ENCODE peak calls at places on chromosomes 3 and 15, in eight cellular contexts. One of them, this sample, is unnamed.

GRCh38 chr3:176798680-176799079 is 398.6 kb downstream of the TBL1XR1 start:
- DNase-seq in SK-N-SH: no peak
- DNase-seq in K562: no peak
- DNase-seq in hepatocyte: peak
- DNase-seq in MM.1S: no peak
- DNase-seq in fibroblast of lung: no peak
- DNase-seq in astrocyte: no peak
- DNase-seq in keratinocyte: no peak
- DNase-seq in this sample: no peak

GRCh38 chr3:35932995-35933394 is 293.7 kb downstream of the ARPP21 start:
- DNase-seq in hepatocyte: no peak
- DNase-seq in SK-N-SH: no peak
- DNase-seq in MM.1S: no peak
- DNase-seq in astrocyte: peak
- DNase-seq in keratinocyte: no peak
- DNase-seq in K562: no peak
- DNase-seq in fibroblast of lung: peak
- DNase-seq in this sample: peak

GRCh38 chr15:82936966-82937647 is 15.4 kb downstream of the HOMER2 start:
- DNase-seq in K562: no peak
- DNase-seq in SK-N-SH: no peak
- DNase-seq in fibroblast of lung: peak
- DNase-seq in hepatocyte: no peak
- DNase-seq in astrocyte: peak
- DNase-seq in keratinocyte: no peak
- DNase-seq in MM.1S: no peak
- DNase-seq in this sample: no peak

GRCh38 chr3:65884072-65884471 is 154.6 kb downstream of the MAGI1 start:
- DNase-seq in hepatocyte: no peak
- DNase-seq in fibroblast of lung: peak
- DNase-seq in keratinocyte: no peak
- DNase-seq in MM.1S: no peak
- DNase-seq in SK-N-SH: no peak
- DNase-seq in astrocyte: peak
- DNase-seq in K562: no peak
- DNase-seq in this sample: peak

GRCh38 chr3:46692566-46692983 is 904 bp downstream of the ALS2CL start:
- DNase-seq in SK-N-SH: no peak
- DNase-seq in keratinocyte: peak
- DNase-seq in fibroblast of lung: peak
- DNase-seq in hepatocyte: peak
- DNase-seq in MM.1S: no peak
- DNase-seq in K562: no peak
- DNase-seq in astrocyte: peak
- DNase-seq in this sample: peak

GRCh38 chr3:48739617-48739954 is 22.6 kb upstream of the IP6K2 start:
- DNase-seq in hepatocyte: no peak
- DNase-seq in K562: no peak
- DNase-seq in astrocyte: no peak
- DNase-seq in MM.1S: no peak
- DNase-seq in keratinocyte: no peak
- DNase-seq in SK-N-SH: peak
- DNase-seq in fibroblast of lung: no peak
- DNase-seq in this sample: no peak

GRCh38 chr3:28940530-28940929 is 340.3 kb upstream of the RBMS3 start:
- DNase-seq in astrocyte: peak
- DNase-seq in fibroblast of lung: peak
- DNase-seq in MM.1S: peak
- DNase-seq in hepatocyte: peak
- DNase-seq in keratinocyte: no peak
- DNase-seq in SK-N-SH: no peak
- DNase-seq in K562: no peak
- DNase-seq in this sample: peak

GRCh38 chr3:64067510-64068346 is 44.4 kb upstream of the PSMD6 start:
- DNase-seq in fibroblast of lung: peak
- DNase-seq in hepatocyte: no peak
- DNase-seq in SK-N-SH: no peak
- DNase-seq in K562: no peak
- DNase-seq in astrocyte: no peak
- DNase-seq in MM.1S: no peak
- DNase-seq in keratinocyte: no peak
- DNase-seq in this sample: no peak

DNA sequence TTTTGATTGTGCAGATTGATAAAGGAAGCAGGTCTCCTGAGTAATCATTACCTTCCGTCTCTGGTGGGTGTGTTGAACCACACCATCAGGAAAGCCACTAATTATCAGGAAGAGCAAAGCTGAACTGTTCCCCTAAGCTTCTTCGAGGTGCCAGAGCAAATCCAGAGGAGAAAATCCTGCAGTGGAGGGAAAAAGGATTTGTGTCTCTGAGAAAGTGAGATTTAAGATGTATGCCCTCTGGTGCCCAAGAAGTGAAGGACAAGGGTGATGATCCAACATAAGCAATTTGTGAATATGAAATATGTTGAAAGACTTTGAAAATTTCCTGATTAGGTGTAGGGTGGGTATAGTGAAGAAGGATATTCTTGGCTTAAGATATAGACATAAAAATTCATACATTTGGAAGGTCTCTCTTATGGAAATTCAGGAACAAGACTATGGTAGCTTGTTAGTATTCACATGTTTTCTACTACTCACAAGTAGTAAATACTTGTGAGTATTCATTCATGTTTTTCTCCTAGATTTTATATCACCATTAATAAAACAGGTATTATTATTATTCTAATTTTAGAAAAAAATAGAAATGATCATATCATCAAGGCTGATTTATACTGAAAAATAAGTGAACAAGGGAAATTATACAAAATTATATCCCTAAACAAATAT is 34.8 kb downstream of the COMMD2 start:
- DNase-seq in astrocyte: peak
- DNase-seq in hepatocyte: peak
- DNase-seq in SK-N-SH: peak
- DNase-seq in keratinocyte: no peak
- DNase-seq in K562: peak
- DNase-seq in MM.1S: peak
- DNase-seq in fibroblast of lung: peak
- DNase-seq in this sample: peak
- H3K4me2 ChIP-seq in astrocyte: no peak
- H3K4me2 ChIP-seq in hepatocyte: peak
- H3K4me2 ChIP-seq in SK-N-SH: no peak
- H3K4me2 ChIP-seq in keratinocyte: no peak
- H3K4me2 ChIP-seq in K562: no peak
- H3K4me2 ChIP-seq in MM.1S: peak
- H3K4me2 ChIP-seq in fibroblast of lung: no peak
- H3K4me2 ChIP-seq in this sample: peak

GRCh38 chr3:193882091-193882490 is 253.9 kb upstream of the HES1 start:
- DNase-seq in keratinocyte: no peak
- DNase-seq in astrocyte: no peak
- DNase-seq in K562: no peak
- DNase-seq in SK-N-SH: no peak
- DNase-seq in hepatocyte: no peak
- DNase-seq in fibroblast of lung: no peak
- DNase-seq in MM.1S: no peak
- DNase-seq in this sample: no peak

GRCh38 chr3:193883551-193883950 is 252.4 kb upstream of the HES1 start:
- DNase-seq in keratinocyte: no peak
- DNase-seq in K562: no peak
- DNase-seq in hepatocyte: no peak
- DNase-seq in fibroblast of lung: peak
- DNase-seq in astrocyte: peak
- DNase-seq in MM.1S: no peak
- DNase-seq in SK-N-SH: no peak
- DNase-seq in this sample: peak

GRCh38 chr3:193884652-193885051 is 251.3 kb upstream of the HES1 start:
- DNase-seq in keratinocyte: no peak
- DNase-seq in fibroblast of lung: no peak
- DNase-seq in SK-N-SH: no peak
- DNase-seq in K562: no peak
- DNase-seq in astrocyte: no peak
- DNase-seq in MM.1S: no peak
- DNase-seq in hepatocyte: no peak
- DNase-seq in this sample: no peak

GRCh38 chr3:193884011-193884410 is 251.9 kb upstream of the HES1 start:
- DNase-seq in astrocyte: peak
- DNase-seq in SK-N-SH: no peak
- DNase-seq in fibroblast of lung: peak
- DNase-seq in MM.1S: peak
- DNase-seq in keratinocyte: no peak
- DNase-seq in hepatocyte: no peak
- DNase-seq in K562: no peak
- DNase-seq in this sample: no peak

DNA sequence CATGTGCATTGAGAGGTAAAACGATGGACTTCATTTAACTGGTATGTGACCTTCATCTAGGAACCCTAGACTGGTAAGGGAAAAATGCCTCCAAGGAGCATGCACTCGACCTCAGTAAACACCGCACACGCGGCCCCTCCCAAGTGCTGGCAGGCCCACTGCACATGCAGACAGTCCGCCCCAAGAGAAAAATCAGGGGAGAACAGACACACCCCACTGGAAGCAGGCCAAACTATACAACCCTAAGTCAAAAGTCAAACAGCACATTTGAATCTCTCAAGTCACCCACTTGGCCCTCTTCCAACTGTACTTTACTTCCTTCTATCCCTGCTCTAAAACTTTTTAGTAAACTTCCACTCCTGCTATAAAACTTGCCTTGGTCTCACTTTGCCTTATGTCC is 250.1 kb upstream of the HES1 start:
- DNase-seq in hepatocyte: peak
- DNase-seq in K562: peak
- DNase-seq in fibroblast of lung: no peak
- DNase-seq in astrocyte: no peak
- DNase-seq in MM.1S: no peak
- DNase-seq in keratinocyte: no peak
- DNase-seq in SK-N-SH: no peak
- DNase-seq in this sample: peak
- H2AFZ ChIP-seq in hepatocyte: no peak
- H2AFZ ChIP-seq in K562: no peak
- H2AFZ ChIP-seq in fibroblast of lung: no peak
- H2AFZ ChIP-seq in astrocyte: no peak
- H2AFZ ChIP-seq in MM.1S: no peak
- H2AFZ ChIP-seq in keratinocyte: no peak
- H2AFZ ChIP-seq in SK-N-SH: no peak
- H2AFZ ChIP-seq in this sample: no peak

GRCh38 chr3:179973024-179973423 is 63.7 kb downstream of the PEX5L start:
- DNase-seq in MM.1S: no peak
- DNase-seq in SK-N-SH: no peak
- DNase-seq in fibroblast of lung: no peak
- DNase-seq in hepatocyte: no peak
- DNase-seq in K562: no peak
- DNase-seq in keratinocyte: no peak
- DNase-seq in astrocyte: no peak
- DNase-seq in this sample: no peak

GRCh38 chr3:179969525-179969924 is 67.2 kb downstream of the PEX5L start:
- DNase-seq in fibroblast of lung: peak
- DNase-seq in MM.1S: no peak
- DNase-seq in astrocyte: peak
- DNase-seq in hepatocyte: no peak
- DNase-seq in K562: no peak
- DNase-seq in SK-N-SH: no peak
- DNase-seq in keratinocyte: peak
- DNase-seq in this sample: no peak

GRCh38 chr3:179973931-179974361 is 62.8 kb downstream of the PEX5L start:
- DNase-seq in keratinocyte: no peak
- DNase-seq in fibroblast of lung: no peak
- DNase-seq in K562: no peak
- DNase-seq in SK-N-SH: no peak
- DNase-seq in astrocyte: no peak
- DNase-seq in hepatocyte: peak
- DNase-seq in MM.1S: no peak
- DNase-seq in this sample: no peak

GRCh38 chr3:179967622-179968021 is 69.1 kb downstream of the PEX5L start:
- DNase-seq in hepatocyte: no peak
- DNase-seq in fibroblast of lung: peak
- DNase-seq in astrocyte: peak
- DNase-seq in K562: no peak
- DNase-seq in keratinocyte: no peak
- DNase-seq in MM.1S: no peak
- DNase-seq in SK-N-SH: no peak
- DNase-seq in this sample: no peak

DNA sequence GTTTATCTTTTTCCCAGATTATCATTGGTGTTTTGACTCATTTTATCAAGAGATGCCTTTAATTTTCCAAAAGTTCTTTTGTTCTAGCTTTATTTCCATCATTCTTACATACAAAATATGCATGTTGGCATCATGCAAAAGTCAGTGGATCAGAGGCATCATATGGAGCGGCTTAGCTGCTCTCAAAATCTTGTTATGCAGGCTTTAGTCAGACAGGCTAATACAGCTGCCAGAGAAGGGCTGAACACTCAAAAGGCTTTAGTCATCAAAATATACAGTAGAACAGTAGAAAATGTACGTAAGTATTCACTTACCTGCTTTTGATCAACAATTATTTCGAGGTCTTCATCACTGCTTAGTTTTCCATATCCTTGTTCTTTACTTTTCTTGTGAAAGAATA is 65.5 kb downstream of the PEX5L start:
- DNase-seq in fibroblast of lung: no peak
- DNase-seq in hepatocyte: no peak
- DNase-seq in K562: no peak
- DNase-seq in SK-N-SH: no peak
- DNase-seq in astrocyte: no peak
- DNase-seq in keratinocyte: no peak
- DNase-seq in MM.1S: no peak
- DNase-seq in this sample: no peak
- H3K4me2 ChIP-seq in fibroblast of lung: no peak
- H3K4me2 ChIP-seq in hepatocyte: no peak
- H3K4me2 ChIP-seq in K562: no peak
- H3K4me2 ChIP-seq in SK-N-SH: no peak
- H3K4me2 ChIP-seq in astrocyte: no peak
- H3K4me2 ChIP-seq in keratinocyte: no peak
- H3K4me2 ChIP-seq in MM.1S: no peak
- H3K4me2 ChIP-seq in this sample: no peak

GRCh38 chr15:31329640-31330010 is 3.0 kb downstream of the KLF13 start:
- DNase-seq in SK-N-SH: no peak
- DNase-seq in astrocyte: no peak
- DNase-seq in K562: no peak
- DNase-seq in fibroblast of lung: no peak
- DNase-seq in hepatocyte: no peak
- DNase-seq in MM.1S: no peak
- DNase-seq in keratinocyte: no peak
- DNase-seq in this sample: no peak

GRCh38 chr15:31326729-31327673 is at the start of gene KLF13:
- DNase-seq in keratinocyte: no peak
- DNase-seq in K562: peak
- DNase-seq in SK-N-SH: peak
- DNase-seq in astrocyte: no peak
- DNase-seq in hepatocyte: peak
- DNase-seq in MM.1S: no peak
- DNase-seq in fibroblast of lung: peak
- DNase-seq in this sample: no peak

GRCh38 chr15:31327674-31328424 is 1.2 kb downstream of the KLF13 start:
- DNase-seq in hepatocyte: peak
- DNase-seq in astrocyte: no peak
- DNase-seq in MM.1S: peak
- DNase-seq in fibroblast of lung: peak
- DNase-seq in K562: peak
- DNase-seq in SK-N-SH: peak
- DNase-seq in keratinocyte: no peak
- DNase-seq in this sample: peak

GRCh38 chr15:31328999-31329639 is 2.5 kb downstream of the KLF13 start:
- DNase-seq in hepatocyte: peak
- DNase-seq in SK-N-SH: peak
- DNase-seq in fibroblast of lung: no peak
- DNase-seq in MM.1S: peak
- DNase-seq in astrocyte: no peak
- DNase-seq in K562: peak
- DNase-seq in keratinocyte: no peak
- DNase-seq in this sample: no peak

GRCh38 chr15:31328425-31328998 is 1.9 kb downstream of the KLF13 start:
- DNase-seq in fibroblast of lung: peak
- DNase-seq in astrocyte: peak
- DNase-seq in MM.1S: peak
- DNase-seq in hepatocyte: no peak
- DNase-seq in SK-N-SH: peak
- DNase-seq in K562: peak
- DNase-seq in keratinocyte: no peak
- DNase-seq in this sample: no peak
- H2AFZ ChIP-seq in fibroblast of lung: no peak
- H2AFZ ChIP-seq in astrocyte: peak
- H2AFZ ChIP-seq in MM.1S: no peak
- H2AFZ ChIP-seq in hepatocyte: peak
- H2AFZ ChIP-seq in SK-N-SH: peak
- H2AFZ ChIP-seq in K562: peak
- H2AFZ ChIP-seq in keratinocyte: no peak
- H2AFZ ChIP-seq in this sample: peak

This sample was measured in endothelial cell of umbilical vein.